ENCODE peak calls at places on chromosomes 7 and 10, in five cellular contexts. E is lung microvascular endothelial cell, M is NCI-H226, V is GF-D8, S is memory B cell. A is an unnamed sample.

GRCh38 chr7:40220421-40220911 is 85.7 kb downstream of the SUGCT start:
- DNase-seq in E (peak), M (peak), V (no peak), S (no peak), A (no peak)

GRCh38 chr10:71968553-71969474 is 4.6 kb downstream of the CHST3 start:
- DNase-seq in E (no peak), M (no peak), V (no peak), S (no peak), A (no peak)

GRCh38 chr10:119340893-119341235 is 133.5 kb downstream of the GRK5 start:
- DNase-seq in E (no peak), M (no peak), V (no peak), S (no peak), A (no peak)

GRCh38 chr7:82675396-82675795 is 231.8 kb upstream of the CACNA2D1 start:
- DNase-seq in E (no peak), M (peak), V (no peak), S (no peak), A (no peak)

GRCh38 chr7:75565129-75565528 is 73.0 kb downstream of the SPDYE5 start:
- DNase-seq in E (peak), M (peak), V (peak), S (no peak), A (no peak)

GRCh38 chr10:33465747-33466146 is 131.3 kb upstream of the NRP1 start:
- DNase-seq in E (no peak), M (no peak), V (no peak), S (no peak), A (no peak)

GRCh38 chr10:79411546-79412495 is 33.6 kb downstream of the ZCCHC24 start:
- DNase-seq in E (no peak), M (no peak), V (no peak), S (no peak), A (peak)

GRCh38 chr10:970311-971149 is 17.7 kb upstream of the GTPBP4 start:
- DNase-seq in E (no peak), M (no peak), V (no peak), S (no peak), A (no peak)

GRCh38 chr10:70500812-70501301 is 22.3 kb downstream of the PALD1 start:
- DNase-seq in E (peak), M (no peak), V (no peak), S (no peak), A (peak)

GRCh38 chr10:124372906-124373305 is 45.8 kb downstream of the OAT start:
- DNase-seq in E (no peak), M (no peak), V (no peak), S (no peak), A (no peak)

GRCh38 chr10:54063514-54063913 is 737.5 kb downstream of the PCDH15 start:
- DNase-seq in E (no peak), M (no peak), V (no peak), S (no peak), A (no peak)

GRCh38 chr7:500521-501420 is 18.9 kb downstream of the PDGFA start:
- DNase-seq in E (no peak), M (no peak), V (no peak), S (no peak), A (peak)

GRCh38 chr7:33379891-33380525 is 250.6 kb downstream of the BBS9 start:
- DNase-seq in E (peak), M (no peak), V (no peak), S (no peak), A (no peak)

GRCh38 chr7:75840029-75840428 is 26.4 kb upstream of the CCL24 start:
- DNase-seq in E (no peak), M (no peak), V (no peak), S (no peak), A (no peak)

GRCh38 chr7:98935811-98936210 is 57.5 kb downstream of the TRRAP start:
- DNase-seq in E (peak), M (no peak), V (no peak), S (no peak), A (no peak)

GRCh38 chr7:22390512-22390911 is 33.6 kb upstream of the RAPGEF5 start:
- DNase-seq in E (peak), M (no peak), V (no peak), S (no peak), A (no peak)

GRCh38 chr7:128405345-128406146 is 4.2 kb downstream of the IMPDH1 start:
- DNase-seq in E (peak), M (no peak), V (no peak), S (peak), A (peak)

GRCh38 chr10:7410306-7410799 is 481 bp downstream of the SFMBT2 start:
- DNase-seq in E (no peak), M (no peak), V (no peak), S (peak), A (peak)

GRCh38 chr10:88064608-88065383 is 201.4 kb downstream of the PTEN start:
- DNase-seq in E (peak), M (no peak), V (peak), S (no peak), A (no peak)

GRCh38 chr10:6786579-6787031 is 206.5 kb upstream of the PRKCQ start:
- DNase-seq in E (no peak), M (peak), V (no peak), S (no peak), A (no peak)

GRCh38 chr7:135933509-135934188 is 43.5 kb downstream of the MTPN start:
- DNase-seq in E (no peak), M (no peak), V (no peak), S (no peak), A (no peak)

A was measured in kidney.